ENCODE peak calls at places on chromosomes 3 and 15, in seven cellular contexts. G, J, C, K, D, F and L are unnamed samples.

GRCh38 chr15:58748787-58749531 is 548 bp downstream of the ADAM10 start:
- DNase-seq in C (no peak), J (peak), F (peak), D (peak), K (peak), G (peak), L (peak)

GRCh38 chr3:64666171-64666581 is 21.6 kb downstream of the ADAMTS9 start:
- DNase-seq in K (peak), C (no peak), D (no peak), J (no peak), F (no peak), G (no peak), L (no peak)

GRCh38 chr3:30368978-30369377 is 237.4 kb upstream of the TGFBR2 start:
- DNase-seq in F (peak), D (no peak), J (no peak), K (peak), C (no peak), G (no peak), L (peak)

GRCh38 chr3:171248426-171249115 is 211.6 kb downstream of the TNIK start:
- DNase-seq in K (no peak), C (no peak), G (no peak), J (no peak), F (no peak), D (no peak), L (no peak)

GRCh38 chr3:71579934-71580318 is 3.6 kb downstream of the FOXP1 start:
- DNase-seq in K (peak), C (no peak), F (no peak), D (no peak), G (peak), J (no peak), L (no peak)

GRCh38 chr3:112974894-112975293 is at the start of gene CD200R1:
- DNase-seq in J (peak), G (no peak), K (no peak), D (no peak), C (no peak), F (no peak), L (no peak)

GRCh38 chr15:85453144-85453872 is 72.9 kb downstream of the AKAP13 start:
- DNase-seq in D (no peak), K (peak), J (no peak), C (no peak), G (no peak), F (no peak), L (no peak)

GRCh38 chr15:32867313-32867626 is 149.5 kb downstream of the GREM1 start:
- DNase-seq in G (no peak), K (peak), C (no peak), D (no peak), F (peak), J (no peak), L (peak)

GRCh38 chr15:100849021-100849831 is 30.4 kb upstream of the ALDH1A3 start:
- DNase-seq in J (peak), F (peak), C (peak), K (peak), D (peak), G (no peak), L (peak)

GRCh38 chr3:23665741-23666140 is 140.0 kb upstream of the UBE2E1 start:
- DNase-seq in C (no peak), G (no peak), D (no peak), F (no peak), K (peak), J (no peak), L (peak)

GRCh38 chr3:23303601-23304217 is 100.6 kb downstream of the UBE2E2 start:
- DNase-seq in K (no peak), F (no peak), G (no peak), J (no peak), C (no peak), D (no peak), L (no peak)

GRCh38 chr3:64223809-64224570 is 1.3 kb downstream of the PRICKLE2 start:
- DNase-seq in J (no peak), G (peak), F (peak), C (no peak), K (peak), D (no peak), L (peak)

GRCh38 chr15:56244811-56245576 is 1.3 kb upstream of the RFX7 start:
- DNase-seq in F (no peak), C (no peak), G (peak), D (no peak), K (no peak), J (peak), L (no peak)

GRCh38 chr3:56747150-56747549 is 54.6 kb downstream of the ARHGEF3 start:
- DNase-seq in K (no peak), D (no peak), G (no peak), C (no peak), F (no peak), J (no peak), L (no peak)

GRCh38 chr3:10370429-10370828 is 49.5 kb upstream of the SEC13 start:
- DNase-seq in G (no peak), D (no peak), J (no peak), C (no peak), K (peak), F (peak), L (peak)

GRCh38 chr3:59764131-59764530 is 714.3 kb upstream of the CFAP20DC start:
- DNase-seq in F (no peak), G (no peak), D (no peak), J (no peak), C (no peak), K (no peak), L (peak)

DNA sequence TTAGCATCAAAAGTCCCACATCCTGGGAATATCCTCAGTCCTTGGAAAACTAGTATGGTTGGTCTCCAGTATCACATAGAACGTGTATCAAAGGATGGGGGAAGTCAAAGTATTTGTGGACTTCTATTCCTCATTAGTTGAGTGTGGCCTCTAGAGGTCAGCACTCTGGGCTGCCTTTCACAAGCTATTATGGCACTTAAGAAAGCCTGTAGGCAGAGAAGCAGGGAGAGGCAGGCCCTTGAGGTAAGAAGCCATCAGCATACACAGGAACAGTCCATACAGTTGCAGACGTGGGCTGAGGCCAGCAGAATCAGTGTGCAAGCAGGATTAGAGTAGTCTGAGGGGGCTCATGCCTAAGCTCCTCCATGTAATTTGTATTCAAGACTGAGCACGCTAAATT is 341.7 kb downstream of the CLSTN2 start:
- DNase-seq in J (no peak), D (no peak), G (peak), K (peak), C (peak), F (peak), L (peak)
- TF ChIP-seq CTCF in J (no peak), D (peak), G (peak), K (peak), C (peak), F (peak), L (peak)

GRCh38 chr3:14113964-14114667 is 10.6 kb downstream of the CHCHD4 start:
- DNase-seq in G (peak), J (no peak), K (peak), D (no peak), F (no peak), C (no peak), L (no peak)
- TF ChIP-seq CTCF in G (peak), J (no peak), K (peak), D (peak), F (peak), C (peak), L (no peak)

GRCh38 chr15:25438601-25439455 is at the start of gene UBE3A:
- DNase-seq in D (peak), F (peak), J (peak), C (peak), K (peak), G (peak), L (peak)
- TF ChIP-seq CTCF in D (peak), F (peak), J (peak), C (peak), K (peak), G (no peak), L (no peak)

GRCh38 chr3:53114011-53114400 is 16.2 kb downstream of the RFT1 start:
- DNase-seq in K (peak), D (peak), G (peak), F (peak), J (peak), C (peak), L (peak)

GRCh38 chr3:53109822-53110771 is 20.1 kb downstream of the RFT1 start:
- DNase-seq in K (peak), J (no peak), C (no peak), F (peak), D (peak), G (peak), L (peak)

GRCh38 chr3:53104762-53105161 is 25.5 kb downstream of the RFT1 start:
- DNase-seq in K (no peak), F (no peak), D (no peak), J (no peak), G (no peak), C (no peak), L (no peak)

GRCh38 chr3:53113293-53114010 is 16.8 kb downstream of the RFT1 start:
- DNase-seq in G (no peak), K (peak), C (no peak), D (peak), J (no peak), F (no peak), L (no peak)

DNA sequence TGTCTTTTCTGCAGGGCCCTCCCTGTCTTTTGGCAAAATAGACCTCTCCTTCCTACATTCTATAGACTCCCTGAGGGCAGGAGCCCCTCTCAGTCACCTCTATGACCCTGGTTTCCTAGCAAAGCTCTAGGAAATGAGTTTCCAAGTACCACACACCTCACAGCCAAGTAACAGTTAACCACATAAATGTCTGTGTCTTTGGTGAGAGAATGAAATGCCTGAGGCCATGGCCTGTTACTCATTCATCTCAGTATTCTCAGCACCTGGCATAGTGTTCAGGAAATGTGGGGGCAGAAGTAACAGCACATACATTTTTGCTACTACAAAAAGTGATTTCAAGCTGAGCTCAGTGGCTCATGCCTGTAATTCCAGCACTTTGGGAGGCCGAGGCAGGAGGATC is 21.0 kb downstream of the RFT1 start:
- DNase-seq in J (no peak), K (peak), F (peak), C (no peak), D (no peak), G (no peak), L (peak)
- TF ChIP-seq CTCF in J (no peak), K (no peak), F (no peak), C (no peak), D (no peak), G (no peak), L (no peak)

DNA sequence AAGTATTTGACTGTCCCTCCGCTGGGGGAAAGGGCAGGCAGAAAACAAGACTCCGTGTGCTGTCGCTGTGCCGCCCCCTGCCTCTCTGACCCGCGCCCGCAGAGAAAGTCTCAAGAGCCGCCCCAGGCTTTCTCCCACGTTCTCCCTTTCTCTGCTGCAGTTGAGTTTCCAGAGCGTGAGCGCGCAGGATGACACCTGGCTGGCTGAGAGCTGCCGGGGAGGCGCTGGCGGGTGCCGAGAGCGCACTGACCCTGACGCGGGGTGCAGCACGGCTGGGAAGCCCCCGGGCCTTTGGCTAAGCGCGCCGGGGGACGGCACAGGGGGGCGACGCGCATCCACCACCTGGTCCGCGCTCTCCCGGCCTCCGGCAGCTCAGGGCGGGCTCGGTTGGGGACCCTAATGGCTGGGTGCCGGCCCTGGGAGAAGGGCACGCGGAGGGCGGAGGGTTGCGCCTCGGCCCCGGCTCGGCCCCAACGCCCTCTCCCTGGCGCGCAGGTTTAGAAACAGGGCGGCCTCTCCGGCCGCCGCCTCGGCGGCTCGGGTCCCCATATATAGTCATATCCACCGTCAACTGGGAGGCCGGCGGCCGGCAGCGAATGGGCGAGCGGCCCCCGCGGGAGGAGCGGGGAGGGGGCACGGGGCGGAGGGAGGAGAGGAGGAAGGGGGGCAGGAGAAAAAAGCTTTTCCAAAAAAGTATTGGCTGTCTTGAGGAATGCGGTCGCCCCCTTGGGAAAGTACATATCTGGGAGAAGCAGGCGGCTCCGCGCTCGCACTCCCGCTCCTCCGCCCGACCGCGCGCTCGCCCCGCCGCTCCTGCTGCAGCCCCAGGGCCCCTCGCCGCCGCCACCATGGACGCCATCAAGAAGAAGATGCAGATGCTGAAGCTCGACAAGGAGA is at the start of gene TPM1:
- DNase-seq in K (peak), C (no peak), D (peak), J (peak), F (peak), G (peak), L (peak)
- TF ChIP-seq CTCF in K (peak), C (peak), D (peak), J (no peak), F (no peak), G (peak), L (no peak)

DNA sequence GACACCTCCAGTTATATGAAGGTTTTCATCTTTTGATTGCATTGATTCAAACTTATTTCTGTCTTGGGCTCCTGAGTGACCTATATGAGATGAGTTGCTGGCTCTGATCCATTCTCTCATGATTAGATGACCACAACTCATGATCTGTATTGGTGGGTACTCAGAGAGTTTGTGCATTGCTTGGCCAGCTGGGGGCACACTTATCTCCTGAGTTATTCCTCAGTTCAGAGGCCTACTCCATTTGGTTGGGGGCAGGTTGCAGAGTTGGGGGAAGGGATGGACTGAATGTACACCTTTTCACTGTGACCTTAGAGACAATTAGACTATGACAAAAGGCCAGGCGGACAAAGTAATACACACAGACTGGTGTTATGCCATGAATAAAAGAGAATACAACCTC is 166.2 kb upstream of the SEMA6D start:
- DNase-seq in G (peak), J (no peak), F (no peak), C (no peak), K (peak), D (no peak), L (no peak)
- TF ChIP-seq CTCF in G (peak), J (no peak), F (peak), C (no peak), K (peak), D (peak), L (no peak)

GRCh38 chr3:39869890-39870289 is 60.5 kb downstream of the MYRIP start:
- DNase-seq in D (no peak), C (no peak), K (no peak), J (no peak), F (no peak), G (no peak), L (no peak)
- TF ChIP-seq CTCF in D (no peak), C (no peak), K (no peak), J (no peak), F (no peak), G (no peak), L (no peak)

DNA sequence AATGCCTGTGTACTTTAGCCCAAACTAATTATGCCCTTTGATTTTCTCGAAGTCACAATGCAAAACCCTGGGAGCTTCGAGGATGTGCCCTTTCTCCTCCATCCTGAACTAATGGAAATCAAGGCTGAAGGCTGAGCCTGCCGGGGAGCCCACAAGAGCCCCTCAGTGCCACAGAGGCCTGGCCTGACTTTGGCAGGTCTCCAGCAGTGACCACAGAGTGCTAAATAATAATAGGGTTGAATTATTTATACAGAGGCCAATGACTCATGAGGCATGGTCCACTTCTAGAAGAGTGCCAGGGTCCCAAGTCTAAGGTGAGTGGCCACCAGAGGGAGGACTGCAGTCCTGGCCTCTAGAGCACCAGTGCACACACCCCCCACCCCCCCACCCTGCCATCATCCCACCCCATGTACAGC is 19.1 kb upstream of the GLCE start:
- DNase-seq in K (no peak), D (no peak), G (no peak), J (no peak), F (no peak), C (no peak), L (no peak)
- TF ChIP-seq CTCF in K (no peak), D (no peak), G (peak), J (no peak), F (no peak), C (no peak), L (no peak)